ENCODE peak calls at places on chromosome 18, in nine cellular contexts. T, M, E, F, X, I, V, J and K are unnamed samples.

GRCh38 chr18:34153711-34154110 is 71.0 kb downstream of the NOL4 start:
- DNase-seq in T (no peak), M (no peak), E (no peak), F (peak), X (no peak), I (no peak), V (peak), J (peak), K (no peak)

GRCh38 chr18:923144-923543 is 18.5 kb downstream of the ADCYAP1 start:
- DNase-seq in T (no peak), M (no peak), E (no peak), F (no peak), X (no peak), I (no peak), V (no peak), J (no peak), K (no peak)

GRCh38 chr18:28248653-28249052 is 71.7 kb upstream of the CDH2 start:
- DNase-seq in T (no peak), M (no peak), E (no peak), F (no peak), X (no peak), I (no peak), V (no peak), J (no peak), K (no peak)

GRCh38 chr18:3444954-3445353 is 5.0 kb upstream of the TGIF1 start:
- DNase-seq in T (no peak), M (no peak), E (no peak), F (no peak), X (no peak), I (no peak), V (no peak), J (no peak), K (no peak)

GRCh38 chr18:30929718-30930117 is 112.8 kb downstream of the DSC3 start:
- DNase-seq in T (no peak), M (no peak), E (no peak), F (no peak), X (peak), I (no peak), V (peak), J (no peak), K (no peak)

GRCh38 chr18:8730080-8730827 is 24.9 kb downstream of the MTCL1 start:
- DNase-seq in T (no peak), M (no peak), E (no peak), F (no peak), X (no peak), I (no peak), V (no peak), J (peak), K (no peak)

GRCh38 chr18:11392292-11392691 is 217.1 kb upstream of the SLC35G4 start:
- DNase-seq in T (no peak), M (no peak), E (no peak), F (peak), X (no peak), I (no peak), V (no peak), J (no peak), K (no peak)

GRCh38 chr18:65938592-65939372 is 188.0 kb downstream of the CDH7 start:
- DNase-seq in T (no peak), M (peak), E (no peak), F (peak), X (peak), I (peak), V (peak), J (peak), K (no peak)

GRCh38 chr18:7575465-7576026 is 8.4 kb downstream of the PTPRM start:
- DNase-seq in T (no peak), M (no peak), E (no peak), F (no peak), X (no peak), I (peak), V (no peak), J (peak), K (no peak)

GRCh38 chr18:76518543-76519155 is 23.6 kb upstream of the ZNF516 start:
- DNase-seq in T (no peak), M (peak), E (no peak), F (no peak), X (no peak), I (no peak), V (peak), J (peak), K (no peak)

GRCh38 chr18:36769172-36769571 is 59.6 kb downstream of the TPGS2 start:
- DNase-seq in T (no peak), M (no peak), E (no peak), F (no peak), X (no peak), I (peak), V (no peak), J (no peak), K (no peak)

GRCh38 chr18:30582078-30582477 is 460.5 kb downstream of the DSC3 start:
- DNase-seq in T (no peak), M (no peak), E (no peak), F (no peak), X (no peak), I (no peak), V (no peak), J (no peak), K (no peak)

GRCh38 chr18:76994086-76994654 is 138.4 kb downstream of the MBP start:
- DNase-seq in T (no peak), M (no peak), E (no peak), F (no peak), X (no peak), I (no peak), V (no peak), J (no peak), K (no peak)

GRCh38 chr18:9123520-9123919 is 13.1 kb upstream of the ANKRD12 start:
- DNase-seq in T (no peak), M (no peak), E (no peak), F (no peak), X (no peak), I (no peak), V (no peak), J (no peak), K (no peak)

GRCh38 chr18:80175451-80176235 is 66.6 kb downstream of the ADNP2 start:
- DNase-seq in T (no peak), M (no peak), E (no peak), F (no peak), X (peak), I (peak), V (peak), J (no peak), K (peak)

GRCh38 chr18:41501848-41502247 is 453.2 kb upstream of the PIK3C3 start:
- DNase-seq in T (no peak), M (no peak), E (no peak), F (no peak), X (no peak), I (peak), V (no peak), J (no peak), K (no peak)

GRCh38 chr18:3321133-3321812 is 59.3 kb downstream of the MYL12B start:
- DNase-seq in T (no peak), M (no peak), E (peak), F (peak), X (no peak), I (peak), V (no peak), J (peak), K (no peak)

GRCh38 chr18:51030537-51031258 is 685 bp downstream of the SMAD4 start:
- DNase-seq in T (peak), M (peak), E (no peak), F (peak), X (peak), I (no peak), V (peak), J (peak), K (peak)

GRCh38 chr18:76410660-76411417 is 84.2 kb downstream of the ZNF516 start:
- DNase-seq in T (no peak), M (no peak), E (no peak), F (no peak), X (no peak), I (no peak), V (peak), J (no peak), K (no peak)

GRCh38 chr18:12076424-12077140 is 17.1 kb upstream of the ANKRD62 start:
- DNase-seq in T (no peak), M (peak), E (no peak), F (no peak), X (no peak), I (no peak), V (peak), J (peak), K (no peak)

GRCh38 chr18:28792404-28793103 is 615.6 kb upstream of the CDH2 start:
- DNase-seq in T (no peak), M (no peak), E (no peak), F (no peak), X (no peak), I (peak), V (no peak), J (no peak), K (no peak)

GRCh38 chr18:60649107-60649506 is 276.5 kb upstream of the MC4R start:
- DNase-seq in T (no peak), M (no peak), E (no peak), F (no peak), X (no peak), I (no peak), V (no peak), J (no peak), K (no peak)

GRCh38 chr18:576924-577323 is 3.3 kb upstream of the CETN1 start:
- DNase-seq in T (no peak), M (no peak), E (no peak), F (no peak), X (no peak), I (no peak), V (no peak), J (no peak), K (no peak)

GRCh38 chr18:3061581-3062416 is 48.9 kb upstream of the LPIN2 start:
- DNase-seq in T (no peak), M (no peak), E (no peak), F (no peak), X (peak), I (no peak), V (no peak), J (no peak), K (no peak)

GRCh38 chr18:36733150-36733549 is 95.7 kb downstream of the TPGS2 start:
- DNase-seq in T (no peak), M (no peak), E (no peak), F (no peak), X (no peak), I (no peak), V (peak), J (no peak), K (no peak)

GRCh38 chr18:434410-434809 is 66.1 kb downstream of the COLEC12 start:
- DNase-seq in T (no peak), M (no peak), E (no peak), F (no peak), X (no peak), I (no peak), V (no peak), J (peak), K (no peak)

GRCh38 chr18:26729439-26729838 is 136.1 kb downstream of the AQP4 start:
- DNase-seq in T (no peak), M (no peak), E (no peak), F (no peak), X (no peak), I (no peak), V (no peak), J (no peak), K (no peak)

GRCh38 chr18:49890041-49890440 is 76.7 kb upstream of the ACAA2 start:
- DNase-seq in T (no peak), M (no peak), E (no peak), F (no peak), X (no peak), I (no peak), V (no peak), J (no peak), K (no peak)

GRCh38 chr18:72107647-72108046 is 436.5 kb downstream of the CBLN2 start:
- DNase-seq in T (no peak), M (no peak), E (no peak), F (no peak), X (no peak), I (no peak), V (no peak), J (peak), K (no peak)

GRCh38 chr18:79121746-79122474 is 52.7 kb downstream of the ATP9B start:
- DNase-seq in T (no peak), M (no peak), E (peak), F (no peak), X (no peak), I (no peak), V (no peak), J (peak), K (no peak)

GRCh38 chr18:46448347-46448746 is 208.7 kb downstream of the LOXHD1 start:
- DNase-seq in T (no peak), M (no peak), E (no peak), F (no peak), X (no peak), I (no peak), V (no peak), J (no peak), K (no peak)

GRCh38 chr18:75480487-75480886 is 53.0 kb upstream of the SMIM21 start:
- DNase-seq in T (no peak), M (no peak), E (no peak), F (no peak), X (no peak), I (no peak), V (no peak), J (no peak), K (no peak)

GRCh38 chr18:79457239-79457638 is 61.5 kb downstream of the NFATC1 start:
- DNase-seq in T (no peak), M (no peak), E (no peak), F (no peak), X (no peak), I (no peak), V (no peak), J (no peak), K (no peak)

GRCh38 chr18:48923746-48924580 is 26.8 kb downstream of the SMAD7 start:
- DNase-seq in T (no peak), M (no peak), E (no peak), F (no peak), X (peak), I (peak), V (peak), J (peak), K (no peak)

GRCh38 chr18:70280007-70280925 is 8.6 kb upstream of the SOCS6 start:
- DNase-seq in T (no peak), M (no peak), E (no peak), F (no peak), X (no peak), I (peak), V (no peak), J (peak), K (no peak)

GRCh38 chr18:55088000-55088401 is 128.7 kb upstream of the CCDC68 start:
- DNase-seq in T (no peak), M (no peak), E (no peak), F (no peak), X (no peak), I (peak), V (no peak), J (no peak), K (no peak)

GRCh38 chr18:13305326-13305725 is 86.8 kb downstream of the LDLRAD4 start:
- DNase-seq in T (no peak), M (no peak), E (no peak), F (no peak), X (no peak), I (no peak), V (no peak), J (no peak), K (no peak)

DNA sequence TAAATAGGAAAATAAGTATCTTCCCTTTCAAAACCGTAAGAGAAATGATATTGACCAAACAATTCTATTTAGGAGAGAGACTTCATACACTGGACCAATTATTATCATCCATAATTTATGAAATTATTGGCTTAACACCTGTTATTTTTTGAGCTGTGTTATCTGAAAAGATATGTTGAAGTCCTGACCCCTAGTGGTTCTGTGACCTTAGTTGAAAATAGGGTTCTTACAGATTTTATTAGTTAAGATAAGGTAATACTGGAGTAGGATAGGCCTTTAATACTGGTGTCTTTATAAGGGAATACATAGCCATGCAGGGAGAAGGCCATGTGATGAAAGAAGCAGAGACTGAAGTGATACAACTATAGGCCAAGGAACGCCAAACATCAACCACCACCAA is 659.6 kb downstream of the DCC start:
- DNase-seq in T (no peak), M (no peak), E (no peak), F (no peak), X (no peak), I (no peak), V (no peak), J (no peak), K (no peak)
- TF ChIP-seq CTCF in T (no peak), M (no peak), E (no peak), F (no peak), X (no peak), I (no peak), V (no peak), J (no peak), K (no peak)

GRCh38 chr18:67919316-67919715 is 402.8 kb upstream of the DSEL start:
- DNase-seq in T (no peak), M (no peak), E (no peak), F (no peak), X (no peak), I (no peak), V (no peak), J (no peak), K (no peak)
- TF ChIP-seq CTCF in T (no peak), M (no peak), E (no peak), F (no peak), X (no peak), I (no peak), V (no peak), J (no peak), K (no peak)

GRCh38 chr18:56575819-56576663 is 62.4 kb downstream of the TXNL1 start:
- DNase-seq in T (no peak), M (peak), E (no peak), F (peak), X (no peak), I (peak), V (peak), J (peak), K (no peak)
- TF ChIP-seq CTCF in T (peak), M (peak), E (peak), F (peak), X (peak), I (peak), V (peak), J (peak), K (peak)

DNA sequence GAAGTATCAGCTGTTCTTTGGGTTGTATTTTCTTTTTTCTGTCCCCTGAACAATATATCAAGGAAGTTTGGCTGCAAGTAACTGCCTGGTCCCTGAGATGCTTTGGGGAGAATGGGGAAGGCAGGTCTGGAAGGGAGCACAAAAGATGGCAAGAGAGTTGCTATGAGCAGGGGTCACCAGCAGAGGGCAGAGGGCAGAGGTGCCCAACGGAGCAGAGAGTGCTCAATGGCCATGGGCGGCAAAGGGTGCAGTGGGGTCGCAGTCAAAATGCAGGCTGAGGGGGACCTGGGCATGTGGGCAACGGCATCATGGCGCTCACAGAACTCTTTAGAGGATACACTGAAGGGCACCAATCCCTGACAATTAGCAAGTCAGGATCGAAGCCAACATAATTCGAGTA is 107.7 kb upstream of the ATP8B1 start:
- DNase-seq in T (no peak), M (peak), E (no peak), F (peak), X (peak), I (no peak), V (peak), J (no peak), K (no peak)
- TF ChIP-seq CTCF in T (no peak), M (peak), E (peak), F (peak), X (peak), I (peak), V (peak), J (peak), K (no peak)

GRCh38 chr18:47775961-47776360 is 154.5 kb downstream of the SMAD2 start:
- DNase-seq in T (no peak), M (no peak), E (peak), F (no peak), X (no peak), I (no peak), V (no peak), J (peak), K (no peak)
- TF ChIP-seq CTCF in T (no peak), M (no peak), E (peak), F (no peak), X (no peak), I (no peak), V (no peak), J (peak), K (no peak)

GRCh38 chr18:25350561-25351201 is 1.3 kb downstream of the ZNF521 start:
- DNase-seq in T (peak), M (peak), E (no peak), F (peak), X (no peak), I (no peak), V (no peak), J (peak), K (no peak)

GRCh38 chr18:25351280-25351772 is 640 bp downstream of the ZNF521 start:
- DNase-seq in T (no peak), M (no peak), E (no peak), F (no peak), X (no peak), I (no peak), V (no peak), J (peak), K (no peak)

GRCh38 chr18:25349926-25350560 is 1.9 kb downstream of the ZNF521 start:
- DNase-seq in T (no peak), M (peak), E (no peak), F (no peak), X (no peak), I (no peak), V (no peak), J (no peak), K (no peak)

GRCh38 chr18:25349131-25349925 is 2.6 kb downstream of the ZNF521 start:
- DNase-seq in T (no peak), M (peak), E (no peak), F (no peak), X (no peak), I (no peak), V (no peak), J (peak), K (no peak)

GRCh38 chr18:25348361-25349130 is 3.4 kb downstream of the ZNF521 start:
- DNase-seq in T (no peak), M (no peak), E (no peak), F (no peak), X (no peak), I (no peak), V (no peak), J (no peak), K (no peak)
- TF ChIP-seq CTCF in T (no peak), M (no peak), E (no peak), F (no peak), X (no peak), I (no peak), V (no peak), J (no peak), K (no peak)

DNA sequence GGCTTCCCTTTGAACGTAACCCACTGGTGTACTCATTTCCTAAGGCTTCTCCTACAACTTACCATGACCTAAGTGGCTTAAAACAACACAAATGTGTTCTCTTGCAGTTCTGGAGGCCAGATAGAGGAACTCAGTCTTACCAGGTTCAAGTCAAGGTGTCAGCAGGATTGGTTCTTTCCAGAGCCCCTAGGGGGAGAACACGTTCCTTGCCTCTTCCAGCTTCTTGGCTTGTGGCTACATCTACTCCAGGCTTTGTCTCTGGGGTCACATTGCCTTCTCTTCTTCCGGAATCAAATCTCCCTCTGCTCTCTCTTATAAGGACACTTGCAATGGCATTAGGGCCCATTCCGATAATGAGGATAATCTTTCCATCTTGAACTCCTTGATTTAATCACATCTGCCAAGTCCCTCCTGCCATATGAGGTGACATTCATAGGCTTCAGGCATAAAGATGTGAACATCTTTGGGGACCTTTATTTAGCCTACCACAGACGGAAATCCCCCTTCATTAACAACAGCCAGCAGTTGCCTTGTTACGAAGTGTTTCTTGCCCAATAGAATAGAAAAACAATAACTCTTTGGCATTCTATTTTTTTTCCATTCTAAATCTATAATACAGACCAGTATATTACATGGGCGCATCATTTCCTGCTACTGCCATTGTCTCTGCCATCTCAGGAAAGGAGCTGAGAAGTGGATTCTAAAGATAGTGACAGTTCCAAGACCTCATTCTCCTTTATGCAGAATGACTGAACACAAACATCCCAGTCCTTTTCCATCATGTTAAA is 362.0 kb downstream of the ZNF521 start:
- DNase-seq in T (no peak), M (no peak), E (no peak), F (no peak), X (no peak), I (no peak), V (no peak), J (no peak), K (no peak)
- TF ChIP-seq CTCF in T (no peak), M (no peak), E (no peak), F (no peak), X (no peak), I (no peak), V (no peak), J (no peak), K (no peak)